ENCODE peak calls at places on chromosomes 1 and 21, in seven cellular contexts. One of them, this sample, is unnamed. For H3K4me1, the result is how much of the 10 kb centered on the place peaks cover.

GRCh38 chr1:24464378-24464770 is 38.3 kb upstream of the RCAN3 start:
- DNase-seq in CD4-positive, CD25-positive, alpha-beta regulatory T cell: no peak
- DNase-seq in mammary epithelial cell: no peak
- DNase-seq in tibial artery: no peak
- DNase-seq in fibroblast of lung: peak
- DNase-seq in IMR-90: peak
- DNase-seq in A549: no peak
- DNase-seq in this sample: no peak

GRCh38 chr1:199551967-199552565 is 475.4 kb upstream of the NR5A2 start:
- DNase-seq in IMR-90: peak
- DNase-seq in tibial artery: no peak
- DNase-seq in fibroblast of lung: peak
- DNase-seq in A549: peak
- DNase-seq in CD4-positive, CD25-positive, alpha-beta regulatory T cell: peak
- DNase-seq in mammary epithelial cell: peak
- DNase-seq in this sample: peak

GRCh38 chr1:42966688-42967609 is 8.3 kb upstream of the SLC2A1 start:
- DNase-seq in A549: peak
- DNase-seq in mammary epithelial cell: peak
- DNase-seq in IMR-90: peak
- DNase-seq in fibroblast of lung: peak
- DNase-seq in tibial artery: no peak
- DNase-seq in CD4-positive, CD25-positive, alpha-beta regulatory T cell: no peak
- DNase-seq in this sample: no peak

GRCh38 chr1:77473690-77474089 is 191.9 kb downstream of the AK5 start:
- DNase-seq in CD4-positive, CD25-positive, alpha-beta regulatory T cell: no peak
- DNase-seq in IMR-90: peak
- DNase-seq in tibial artery: no peak
- DNase-seq in mammary epithelial cell: peak
- DNase-seq in fibroblast of lung: peak
- DNase-seq in A549: peak
- DNase-seq in this sample: no peak

GRCh38 chr1:153552335-153552734 is 3.3 kb upstream of the S100A3 start:
- DNase-seq in fibroblast of lung: no peak
- DNase-seq in IMR-90: no peak
- DNase-seq in CD4-positive, CD25-positive, alpha-beta regulatory T cell: no peak
- DNase-seq in mammary epithelial cell: peak
- DNase-seq in A549: no peak
- DNase-seq in tibial artery: peak
- DNase-seq in this sample: no peak

GRCh38 chr1:169288011-169288414 is 79.6 kb downstream of the NME7 start:
- DNase-seq in A549: peak
- DNase-seq in fibroblast of lung: peak
- DNase-seq in CD4-positive, CD25-positive, alpha-beta regulatory T cell: no peak
- DNase-seq in tibial artery: no peak
- DNase-seq in IMR-90: peak
- DNase-seq in mammary epithelial cell: peak
- DNase-seq in this sample: no peak

GRCh38 chr1:54109131-54110105 is 43.4 kb downstream of the CDCP2 start:
- DNase-seq in IMR-90: peak
- DNase-seq in tibial artery: no peak
- DNase-seq in mammary epithelial cell: no peak
- DNase-seq in A549: no peak
- DNase-seq in fibroblast of lung: peak
- DNase-seq in CD4-positive, CD25-positive, alpha-beta regulatory T cell: no peak
- DNase-seq in this sample: no peak

GRCh38 chr1:201551877-201552731 is 13.2 kb downstream of the NAV1 start:
- DNase-seq in A549: peak
- DNase-seq in fibroblast of lung: peak
- DNase-seq in mammary epithelial cell: peak
- DNase-seq in tibial artery: no peak
- DNase-seq in CD4-positive, CD25-positive, alpha-beta regulatory T cell: no peak
- DNase-seq in IMR-90: peak
- DNase-seq in this sample: no peak

GRCh38 chr1:53038565-53038964 is 23.4 kb upstream of the PODN start:
- DNase-seq in CD4-positive, CD25-positive, alpha-beta regulatory T cell: no peak
- DNase-seq in fibroblast of lung: no peak
- DNase-seq in A549: no peak
- DNase-seq in tibial artery: no peak
- DNase-seq in IMR-90: no peak
- DNase-seq in mammary epithelial cell: no peak
- DNase-seq in this sample: no peak

GRCh38 chr1:1781526-1781903 is 3.2 kb upstream of the NADK start:
- DNase-seq in A549: no peak
- DNase-seq in mammary epithelial cell: no peak
- DNase-seq in CD4-positive, CD25-positive, alpha-beta regulatory T cell: no peak
- DNase-seq in tibial artery: no peak
- DNase-seq in IMR-90: no peak
- DNase-seq in fibroblast of lung: no peak
- DNase-seq in this sample: no peak

GRCh38 chr1:1783320-1783719 is 5.0 kb upstream of the NADK start:
- DNase-seq in A549: no peak
- DNase-seq in tibial artery: no peak
- DNase-seq in CD4-positive, CD25-positive, alpha-beta regulatory T cell: no peak
- DNase-seq in mammary epithelial cell: no peak
- DNase-seq in IMR-90: no peak
- DNase-seq in fibroblast of lung: no peak
- DNase-seq in this sample: no peak

GRCh38 chr1:1784933-1785332 is 6.7 kb upstream of the NADK start:
- DNase-seq in A549: no peak
- DNase-seq in tibial artery: no peak
- DNase-seq in CD4-positive, CD25-positive, alpha-beta regulatory T cell: no peak
- DNase-seq in IMR-90: no peak
- DNase-seq in fibroblast of lung: no peak
- DNase-seq in mammary epithelial cell: no peak
- DNase-seq in this sample: no peak

GRCh38 chr1:1780598-1781525 is 2.6 kb upstream of the NADK start:
- DNase-seq in A549: no peak
- DNase-seq in mammary epithelial cell: no peak
- DNase-seq in CD4-positive, CD25-positive, alpha-beta regulatory T cell: no peak
- DNase-seq in tibial artery: no peak
- DNase-seq in IMR-90: no peak
- DNase-seq in fibroblast of lung: no peak
- DNase-seq in this sample: no peak

GRCh38 chr1:1782399-1783221 is 4.3 kb upstream of the NADK start:
- DNase-seq in tibial artery: peak
- DNase-seq in mammary epithelial cell: no peak
- DNase-seq in A549: peak
- DNase-seq in fibroblast of lung: peak
- DNase-seq in IMR-90: peak
- DNase-seq in CD4-positive, CD25-positive, alpha-beta regulatory T cell: peak
- DNase-seq in this sample: peak
- H3K4me1 ChIP-seq in tibial artery: under half
- H3K4me1 ChIP-seq in mammary epithelial cell: under half
- H3K4me1 ChIP-seq in A549: under half
- H3K4me1 ChIP-seq in fibroblast of lung: under half
- H3K4me1 ChIP-seq in IMR-90: under half
- H3K4me1 ChIP-seq in CD4-positive, CD25-positive, alpha-beta regulatory T cell: half or more
- H3K4me1 ChIP-seq in this sample: half or more

GRCh38 chr21:29194847-29195246 is 64.4 kb downstream of the MAP3K7CL start:
- DNase-seq in A549: no peak
- DNase-seq in mammary epithelial cell: no peak
- DNase-seq in fibroblast of lung: peak
- DNase-seq in IMR-90: peak
- DNase-seq in CD4-positive, CD25-positive, alpha-beta regulatory T cell: no peak
- DNase-seq in tibial artery: no peak
- DNase-seq in this sample: no peak
- H3K27ac ChIP-seq in A549: peak
- H3K27ac ChIP-seq in mammary epithelial cell: no peak
- H3K27ac ChIP-seq in fibroblast of lung: no peak
- H3K27ac ChIP-seq in IMR-90: peak
- H3K27ac ChIP-seq in CD4-positive, CD25-positive, alpha-beta regulatory T cell: no peak
- H3K27ac ChIP-seq in tibial artery: no peak
- H3K27ac ChIP-seq in this sample: no peak

GRCh38 chr1:38800720-38801671 is 58.6 kb downstream of the RRAGC start:
- DNase-seq in fibroblast of lung: no peak
- DNase-seq in A549: no peak
- DNase-seq in CD4-positive, CD25-positive, alpha-beta regulatory T cell: no peak
- DNase-seq in IMR-90: no peak
- DNase-seq in mammary epithelial cell: no peak
- DNase-seq in tibial artery: no peak
- DNase-seq in this sample: no peak

GRCh38 chr1:38804062-38804886 is 55.3 kb downstream of the RRAGC start:
- DNase-seq in IMR-90: no peak
- DNase-seq in tibial artery: no peak
- DNase-seq in A549: no peak
- DNase-seq in CD4-positive, CD25-positive, alpha-beta regulatory T cell: no peak
- DNase-seq in fibroblast of lung: peak
- DNase-seq in mammary epithelial cell: no peak
- DNase-seq in this sample: no peak

GRCh38 chr1:38806090-38806489 is 53.5 kb downstream of the RRAGC start:
- DNase-seq in tibial artery: no peak
- DNase-seq in fibroblast of lung: no peak
- DNase-seq in A549: no peak
- DNase-seq in CD4-positive, CD25-positive, alpha-beta regulatory T cell: no peak
- DNase-seq in mammary epithelial cell: no peak
- DNase-seq in IMR-90: no peak
- DNase-seq in this sample: no peak

GRCh38 chr1:38805036-38805435 is 54.5 kb downstream of the RRAGC start:
- DNase-seq in IMR-90: no peak
- DNase-seq in tibial artery: no peak
- DNase-seq in mammary epithelial cell: no peak
- DNase-seq in A549: no peak
- DNase-seq in fibroblast of lung: no peak
- DNase-seq in CD4-positive, CD25-positive, alpha-beta regulatory T cell: no peak
- DNase-seq in this sample: no peak

DNA sequence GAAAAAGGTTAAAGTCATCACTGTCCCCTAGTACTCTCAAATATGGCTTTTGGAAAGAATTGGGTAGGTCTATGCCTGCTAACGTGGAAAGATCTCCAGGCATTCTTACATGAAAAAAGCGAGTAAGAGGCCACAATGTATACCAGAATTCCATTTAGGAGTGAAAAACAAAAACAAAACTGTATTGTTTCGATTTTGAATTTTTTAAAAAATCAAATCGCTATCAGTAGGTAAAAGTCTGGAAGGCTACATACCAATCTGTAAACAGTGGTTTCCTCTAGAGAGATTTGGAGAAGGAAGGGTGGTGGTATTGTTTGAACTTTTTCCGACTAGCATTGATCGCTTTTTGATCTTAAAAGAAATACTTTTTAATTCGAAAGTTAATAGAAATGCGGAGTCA is 55.9 kb downstream of the RRAGC start:
- DNase-seq in CD4-positive, CD25-positive, alpha-beta regulatory T cell: no peak
- DNase-seq in A549: no peak
- DNase-seq in mammary epithelial cell: no peak
- DNase-seq in IMR-90: peak
- DNase-seq in tibial artery: no peak
- DNase-seq in fibroblast of lung: peak
- DNase-seq in this sample: no peak
- H3K4me3 ChIP-seq in CD4-positive, CD25-positive, alpha-beta regulatory T cell: no peak
- H3K4me3 ChIP-seq in A549: peak
- H3K4me3 ChIP-seq in mammary epithelial cell: peak
- H3K4me3 ChIP-seq in IMR-90: peak
- H3K4me3 ChIP-seq in tibial artery: peak
- H3K4me3 ChIP-seq in fibroblast of lung: peak
- H3K4me3 ChIP-seq in this sample: no peak

GRCh38 chr21:36816556-36817130 is 117.7 kb downstream of the SIM2 start:
- DNase-seq in IMR-90: peak
- DNase-seq in A549: no peak
- DNase-seq in fibroblast of lung: peak
- DNase-seq in tibial artery: no peak
- DNase-seq in CD4-positive, CD25-positive, alpha-beta regulatory T cell: no peak
- DNase-seq in mammary epithelial cell: no peak
- DNase-seq in this sample: no peak
- H3K4me1 ChIP-seq in IMR-90: under half
- H3K4me1 ChIP-seq in A549: under half
- H3K4me1 ChIP-seq in fibroblast of lung: under half
- H3K4me1 ChIP-seq in tibial artery: under half
- H3K4me1 ChIP-seq in CD4-positive, CD25-positive, alpha-beta regulatory T cell: under half
- H3K4me1 ChIP-seq in mammary epithelial cell: under half
- H3K4me1 ChIP-seq in this sample: under half

GRCh38 chr21:39048574-39048973 is 134.7 kb downstream of the PSMG1 start:
- DNase-seq in CD4-positive, CD25-positive, alpha-beta regulatory T cell: no peak
- DNase-seq in IMR-90: peak
- DNase-seq in A549: no peak
- DNase-seq in mammary epithelial cell: peak
- DNase-seq in fibroblast of lung: peak
- DNase-seq in tibial artery: no peak
- DNase-seq in this sample: no peak
- H3K27ac ChIP-seq in CD4-positive, CD25-positive, alpha-beta regulatory T cell: no peak
- H3K27ac ChIP-seq in IMR-90: no peak
- H3K27ac ChIP-seq in A549: no peak
- H3K27ac ChIP-seq in mammary epithelial cell: peak
- H3K27ac ChIP-seq in fibroblast of lung: no peak
- H3K27ac ChIP-seq in tibial artery: no peak
- H3K27ac ChIP-seq in this sample: no peak